ENCODE peak calls at places on chromosomes 6 and 20, in six cellular contexts. L is HepG2, T is K562, H is endothelial cell of umbilical vein, S is H1, W is GM12878. V is an unnamed sample.

GRCh38 chr6:16146527-16146955 is 17.7 kb downstream of the MYLIP start:
- DNase-seq in S (no peak), L (no peak), W (no peak), H (peak), T (no peak), V (no peak)

GRCh38 chr20:50130995-50131394 is 18.0 kb upstream of the UBE2V1 start:
- DNase-seq in W (no peak), L (no peak), S (no peak), T (no peak), H (no peak), V (no peak)

GRCh38 chr20:62014889-62015375 is 50.7 kb downstream of the TAF4 start:
- DNase-seq in S (no peak), W (no peak), L (no peak), H (no peak), T (no peak), V (no peak)

GRCh38 chr6:126300735-126301134 is 39.2 kb upstream of the CENPW start:
- DNase-seq in T (no peak), W (peak), S (no peak), H (no peak), L (no peak), V (no peak)

GRCh38 chr6:30888472-30889137 is 4.3 kb downstream of the DDR1 start:
- DNase-seq in T (peak), W (no peak), H (no peak), L (no peak), S (no peak), V (no peak)

GRCh38 chr6:136014454-136015421 is 163.2 kb downstream of the PDE7B start:
- DNase-seq in S (no peak), H (no peak), L (no peak), T (no peak), W (no peak), V (no peak)

GRCh38 chr6:96809119-96809518 is 28.2 kb downstream of the GPR63 start:
- DNase-seq in S (no peak), W (no peak), L (no peak), T (peak), H (no peak), V (no peak)

GRCh38 chr6:73652637-73653570 is 888 bp downstream of the SLC17A5 start:
- DNase-seq in S (peak), T (peak), W (peak), L (peak), H (peak), V (peak)

GRCh38 chr6:132067286-132067685 is 116.1 kb upstream of the CCN2 start:
- DNase-seq in L (no peak), H (peak), S (no peak), W (no peak), T (no peak), V (no peak)

GRCh38 chr6:135535989-135536414 is 38.5 kb upstream of the AHI1 start:
- DNase-seq in L (peak), W (peak), S (no peak), H (peak), T (peak), V (peak)

GRCh38 chr6:5996701-5997419 is 9.9 kb downstream of the NRN1 start:
- DNase-seq in T (no peak), H (peak), L (no peak), S (no peak), W (no peak), V (no peak)

GRCh38 chr20:50731930-50732690 is 730 bp downstream of the PARD6B start:
- DNase-seq in T (no peak), S (no peak), H (no peak), L (peak), W (no peak), V (no peak)

GRCh38 chr6:149157126-149157525 is 160.4 kb upstream of the TAB2 start:
- DNase-seq in L (no peak), S (no peak), T (no peak), H (no peak), W (no peak), V (no peak)

GRCh38 chr6:16168121-16168520 is 39.2 kb downstream of the MYLIP start:
- DNase-seq in S (no peak), W (no peak), T (no peak), L (no peak), H (no peak), V (no peak)

GRCh38 chr20:19742974-19743649 is 14.9 kb upstream of the RIN2 start:
- DNase-seq in H (no peak), S (no peak), L (no peak), T (no peak), W (no peak), V (no peak)

DNA sequence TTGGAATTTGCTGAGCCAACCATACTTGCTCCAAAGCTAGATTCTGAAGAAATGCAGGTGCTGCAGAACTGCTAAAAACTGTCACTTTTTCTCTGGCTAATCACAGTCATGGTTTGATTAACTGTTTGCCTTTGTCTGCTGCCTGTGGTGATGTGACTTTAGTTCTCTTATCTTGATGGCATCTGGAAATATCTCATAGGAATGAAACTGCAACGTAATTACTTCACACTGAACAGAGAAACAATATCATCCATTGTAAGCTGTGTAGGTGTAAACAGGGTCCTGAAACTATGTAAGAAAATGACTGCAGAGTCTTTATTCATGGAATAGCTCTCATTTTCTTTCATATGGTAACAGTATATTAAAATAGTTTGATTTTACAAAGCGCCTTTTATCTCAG is 721.9 kb upstream of the HS3ST5 start:
- DNase-seq in T (no peak), H (no peak), L (no peak), W (no peak), S (no peak), V (no peak)
- TF ChIP-seq MAX in T (no peak), H (no peak), L (no peak), W (no peak), S (no peak), V (no peak)

GRCh38 chr20:9686866-9687265 is 152.0 kb downstream of the PAK5 start:
- DNase-seq in H (no peak), S (no peak), W (no peak), T (no peak), L (no peak), V (no peak)
- H3K27ac ChIP-seq in H (no peak), S (no peak), W (no peak), T (no peak), L (no peak), V (no peak)

GRCh38 chr6:99612551-99613397 is 6.1 kb downstream of the PRDM13 start:
- DNase-seq in W (no peak), T (no peak), S (no peak), L (no peak), H (no peak), V (no peak)

GRCh38 chr6:99617131-99617530 is 10.5 kb downstream of the PRDM13 start:
- DNase-seq in L (no peak), W (no peak), S (no peak), T (no peak), H (no peak), V (no peak)

GRCh38 chr6:99613705-99614429 is 7.2 kb downstream of the PRDM13 start:
- DNase-seq in W (no peak), S (no peak), T (no peak), H (no peak), L (no peak), V (no peak)

GRCh38 chr6:99613398-99613704 is 6.7 kb downstream of the PRDM13 start:
- DNase-seq in H (no peak), S (no peak), W (no peak), L (no peak), T (no peak), V (no peak)

DNA sequence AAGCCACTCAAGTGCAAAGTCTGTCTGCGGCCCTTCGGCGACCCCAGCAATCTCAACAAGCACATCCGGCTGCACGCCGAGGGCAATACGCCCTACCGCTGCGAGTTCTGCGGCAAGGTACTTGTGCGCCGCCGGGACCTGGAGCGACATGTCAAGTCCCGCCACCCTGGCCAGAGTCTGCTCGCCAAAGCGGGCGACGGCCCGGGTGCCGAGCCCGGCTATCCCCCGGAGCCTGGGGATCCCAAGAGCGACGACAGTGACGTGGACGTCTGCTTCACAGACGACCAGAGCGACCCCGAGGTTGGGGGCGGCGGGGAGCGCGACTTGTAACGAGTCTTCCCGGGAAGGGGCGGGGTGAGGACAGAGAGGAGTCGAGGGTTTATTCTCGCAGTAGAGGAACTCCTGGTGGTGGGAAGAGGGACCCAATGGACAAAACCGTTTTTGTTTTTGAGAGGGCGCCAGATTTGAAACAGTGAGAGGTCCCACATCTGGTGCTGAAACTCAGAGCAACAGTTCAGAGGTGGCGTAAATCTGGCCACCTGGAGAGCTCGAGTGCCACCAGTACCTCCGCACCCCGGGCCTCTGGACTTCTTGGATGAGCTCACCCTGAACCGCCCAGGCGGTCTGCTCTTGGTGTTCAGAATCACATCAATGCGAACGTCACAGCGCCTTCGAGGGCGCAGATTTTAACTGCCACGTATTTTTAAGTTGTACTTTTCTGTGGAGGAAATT is 8.0 kb downstream of the PRDM13 start:
- DNase-seq in L (no peak), H (no peak), T (no peak), S (no peak), W (no peak), V (no peak)
- TF ChIP-seq EZH2 in L (peak), H (peak), T (no peak), S (peak), W (no peak), V (no peak)

GRCh38 chr6:134278000-134278399 is 39.9 kb downstream of the SGK1 start:
- DNase-seq in S (no peak), H (no peak), T (no peak), L (no peak), W (no peak), V (no peak)

GRCh38 chr6:134282816-134283215 is 35.1 kb downstream of the SGK1 start:
- DNase-seq in W (no peak), S (no peak), H (no peak), L (no peak), T (no peak), V (no peak)

GRCh38 chr6:134281388-134281787 is 36.5 kb downstream of the SGK1 start:
- DNase-seq in W (no peak), T (no peak), H (no peak), S (no peak), L (no peak), V (no peak)
- TF ChIP-seq MAX in W (no peak), T (no peak), H (no peak), S (no peak), L (no peak), V (no peak)